ENCODE peak calls at places on chromosomes 3 and 15, in nine cellular contexts. Q is A549, Y is K562, Z is RWPE1, K is H9, B is HepG2, L is lung, W is GM23338, I is osteoblast. V is an unnamed sample.

GRCh38 chr15:70023769-70024491 is 73.8 kb downstream of the TLE3 start:
- DNase-seq in Q (no peak), Y (no peak), Z (peak; percentile 58), K (no peak), B (no peak), L (peak; percentile 51), W (no peak), I (peak; percentile 91), V (peak; percentile 46)

GRCh38 chr15:101264911-101265641 is 12.2 kb downstream of the SELENOS start:
- DNase-seq in Q (no peak), Y (no peak), Z (no peak), K (no peak), B (no peak), L (no peak), W (no peak), I (no peak), V (no peak)

GRCh38 chr3:66789584-66790237 is 208.4 kb upstream of the KBTBD8 start:
- DNase-seq in Q (no peak), Y (no peak), Z (no peak), K (no peak), B (no peak), L (no peak), W (no peak), I (no peak), V (peak; percentile 65)

GRCh38 chr3:30628931-30629590 is 22.7 kb downstream of the TGFBR2 start:
- DNase-seq in Q (no peak), Y (no peak), Z (no peak), K (no peak), B (no peak), L (no peak), W (no peak), I (peak; percentile 30), V (no peak)

GRCh38 chr3:127255516-127255915 is 32.3 kb downstream of the PRR20G start:
- DNase-seq in Q (no peak), Y (no peak), Z (no peak), K (no peak), B (no peak), L (no peak), W (no peak), I (no peak), V (no peak)

GRCh38 chr15:25055356-25056068 is 100.7 kb downstream of the SNRPN start:
- DNase-seq in Q (no peak), Y (no peak), Z (no peak), K (peak; percentile 15), B (no peak), L (peak; percentile 19), W (no peak), I (peak; percentile 58), V (no peak)

GRCh38 chr3:134485075-134485536 is 679 bp downstream of the ANAPC13 start:
- DNase-seq in Q (peak; percentile 21), Y (peak; percentile 18), Z (peak; percentile 28), K (no peak), B (peak; percentile 25), L (no peak), W (peak; percentile 38), I (peak; percentile 21), V (peak; percentile 62)

GRCh38 chr3:177824190-177824786 is 627.0 kb upstream of the TBL1XR1 start:
- DNase-seq in Q (peak; percentile 49), Y (no peak), Z (peak; percentile 14), K (no peak), B (peak; percentile 93), L (peak; percentile 66), W (no peak), I (peak; percentile 67), V (peak; percentile 70)

GRCh38 chr3:195537995-195538394 is 5.1 kb downstream of the PPP1R2 start:
- DNase-seq in Q (no peak), Y (no peak), Z (no peak), K (no peak), B (no peak), L (no peak), W (no peak), I (no peak), V (no peak)

GRCh38 chr3:179028408-179028807 is 43.2 kb downstream of the ZMAT3 start:
- DNase-seq in Q (no peak), Y (no peak), Z (no peak), K (no peak), B (no peak), L (no peak), W (no peak), I (no peak), V (no peak)

GRCh38 chr3:151230644-151231043 is 27.6 kb upstream of the GPR171 start:
- DNase-seq in Q (no peak), Y (no peak), Z (no peak), K (no peak), B (no peak), L (no peak), W (no peak), I (no peak), V (no peak)

GRCh38 chr15:56537881-56538280 is 72.9 kb upstream of the MNS1 start:
- DNase-seq in Q (no peak), Y (no peak), Z (no peak), K (no peak), B (no peak), L (no peak), W (no peak), I (no peak), V (peak; percentile 17)

GRCh38 chr3:177772908-177773557 is 575.8 kb upstream of the TBL1XR1 start:
- DNase-seq in Q (no peak), Y (no peak), Z (no peak), K (no peak), B (no peak), L (no peak), W (no peak), I (no peak), V (no peak)

GRCh38 chr3:142228964-142229363 is 3.6 kb upstream of the GK5 start:
- DNase-seq in Q (no peak), Y (no peak), Z (no peak), K (no peak), B (peak; percentile 45), L (no peak), W (no peak), I (no peak), V (no peak)

GRCh38 chr3:186386883-186387560 is 25.0 kb upstream of the DGKG start:
- DNase-seq in Q (no peak), Y (no peak), Z (no peak), K (no peak), B (no peak), L (no peak), W (no peak), I (no peak), V (no peak)

GRCh38 chr3:129558772-129559564 is 16.0 kb downstream of the H1-8 start:
- DNase-seq in Q (peak; percentile 34), Y (peak; percentile 32), Z (no peak), K (no peak), B (peak; percentile 74), L (no peak), W (no peak), I (peak; percentile 98), V (peak; percentile 46)

GRCh38 chr3:142724682-142725351 is 983 bp downstream of the TRPC1 start:
- DNase-seq in Q (peak; percentile 37), Y (peak; percentile 49), Z (peak; percentile 34), K (peak; percentile 82), B (peak; percentile 68), L (peak; percentile 29), W (peak; percentile 92), I (peak; percentile 85), V (peak; percentile 16)

GRCh38 chr3:179506792-179507191 is 55.5 kb upstream of the GNB4 start:
- DNase-seq in Q (no peak), Y (no peak), Z (no peak), K (no peak), B (no peak), L (no peak), W (no peak), I (no peak), V (no peak)

GRCh38 chr3:10397879-10398278 is 77.0 kb upstream of the SEC13 start:
- DNase-seq in Q (no peak), Y (no peak), Z (no peak), K (no peak), B (no peak), L (no peak), W (no peak), I (peak; percentile 86), V (no peak)

GRCh38 chr3:136332776-136333175 is 82.6 kb downstream of the PCCB start:
- DNase-seq in Q (no peak), Y (no peak), Z (no peak), K (no peak), B (peak; percentile 24), L (no peak), W (no peak), I (peak; percentile 87), V (no peak)
- TF ChIP-seq CTCF in Q (no peak), Y (no peak), Z (no peak), K (no peak), B (no peak), L (no peak), W (no peak), I (no peak), V (no peak)

DNA sequence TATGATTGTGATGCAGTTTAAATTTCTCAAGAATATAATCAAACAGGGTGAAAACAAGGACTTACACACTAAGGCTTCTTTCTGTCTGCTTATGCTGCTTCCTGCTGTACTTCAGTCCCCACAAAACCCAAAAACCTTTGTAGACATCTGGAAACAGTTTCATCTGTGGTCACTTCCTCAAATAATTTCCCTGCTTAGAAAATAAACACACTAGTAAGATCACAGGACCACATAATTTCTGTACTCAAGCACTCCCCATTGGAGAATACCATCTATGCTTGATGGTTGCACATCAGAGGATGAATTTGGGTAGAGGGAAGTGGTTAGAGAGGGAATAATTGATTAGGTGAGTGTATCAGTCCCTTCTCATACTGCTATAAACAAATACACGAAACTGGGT is 266.2 kb downstream of the LSAMP start:
- DNase-seq in Q (no peak), Y (no peak), Z (no peak), K (no peak), B (no peak), L (no peak), W (no peak), I (no peak), V (no peak)
- H3K27ac ChIP-seq in Q (no peak overlapping the region), Y (no peak overlapping the region), Z (no peak overlapping the region), K (no peak overlapping the region), B (no peak overlapping the region), L (no peak overlapping the region), W (no peak overlapping the region), I (no peak overlapping the region), V (no peak overlapping the region)

DNA sequence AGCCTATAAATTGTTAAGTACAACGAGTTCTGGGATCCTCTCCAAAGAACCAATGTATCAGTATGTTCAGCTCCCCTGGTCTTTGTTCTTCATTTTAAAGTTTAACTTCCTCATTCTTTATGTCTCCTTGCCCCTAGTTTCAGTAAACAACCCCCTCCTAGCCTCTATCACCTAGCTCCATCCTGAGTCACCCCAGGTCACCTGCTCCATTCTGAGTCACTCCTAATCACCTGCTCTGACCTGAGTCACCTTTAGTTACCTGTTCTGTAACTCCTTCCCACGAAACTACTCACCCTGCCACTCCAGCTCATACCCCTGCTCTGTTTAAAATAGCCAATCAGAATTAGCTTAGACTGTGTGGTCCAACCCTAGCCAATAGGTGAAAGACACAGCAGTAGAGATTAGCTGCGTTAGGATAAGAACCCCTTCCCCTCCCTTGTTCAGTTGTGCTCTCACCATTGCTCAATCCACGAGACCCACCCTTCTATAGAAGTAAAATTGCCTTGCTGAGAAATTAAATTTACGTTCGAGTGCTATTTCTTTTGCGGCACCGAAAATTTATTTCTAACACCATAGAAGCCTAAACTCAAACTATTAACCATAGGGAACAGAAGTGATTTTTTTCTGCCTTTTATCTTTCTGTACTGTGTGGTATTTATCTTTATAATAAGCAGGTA is 245.0 kb upstream of the ADAMTS9 start:
- DNase-seq in Q (no peak), Y (no peak), Z (no peak), K (peak; percentile 33), B (no peak), L (no peak), W (no peak), I (no peak), V (no peak)
- TF ChIP-seq CTCF in Q (no peak), Y (no peak), Z (no peak), K (no peak), B (no peak), L (no peak), W (no peak), I (no peak), V (no peak)

GRCh38 chr15:98787190-98787589 is 138.9 kb downstream of the IGF1R start:
- DNase-seq in Q (no peak), Y (no peak), Z (no peak), K (no peak), B (no peak), L (no peak), W (no peak), I (no peak), V (no peak)
- H3K27ac ChIP-seq in Q (peak overlapping the region; percentile 64), Y (no peak overlapping the region), Z (no peak overlapping the region), K (no peak overlapping the region), B (no peak overlapping the region), L (peak overlapping the region; percentile 72), W (no peak overlapping the region), I (no peak overlapping the region), V (no peak overlapping the region)

V was measured in psoas muscle.